ENCODE peak calls at places on chromosomes 7 and 10, in seven cellular contexts. E is psoas muscle, M is AG04450, H is neural progenitor cell, Z is cardiac fibroblast, V is ascending aorta, J is foreskin fibroblast. Q is an unnamed sample.

GRCh38 chr7:71504697-71505441 is 372.9 kb downstream of the GALNT17 start:
- DNase-seq in M (no peak), H (peak), J (no peak), Z (no peak), V (no peak), E (no peak), Q (no peak)

GRCh38 chr10:79055100-79055782 is 13.5 kb upstream of the ZMIZ1 start:
- DNase-seq in Z (no peak), J (no peak), V (no peak), H (no peak), M (no peak), E (no peak), Q (no peak)

GRCh38 chr10:110994406-110994805 is 75.0 kb downstream of the SHOC2 start:
- DNase-seq in M (no peak), V (no peak), E (no peak), Z (no peak), J (no peak), H (no peak), Q (no peak)

GRCh38 chr10:132345345-132345744 is 13.4 kb downstream of the LRRC27 start:
- DNase-seq in Z (no peak), E (no peak), H (no peak), J (no peak), V (no peak), M (no peak), Q (no peak)

GRCh38 chr10:8183241-8183704 is 128.8 kb downstream of the GATA3 start:
- DNase-seq in E (no peak), V (no peak), J (no peak), M (no peak), H (no peak), Z (peak), Q (peak)

GRCh38 chr7:10429516-10429915 is 544.2 kb upstream of the PHF14 start:
- DNase-seq in Z (no peak), E (no peak), V (no peak), J (no peak), M (no peak), H (peak), Q (no peak)

GRCh38 chr10:98609265-98609664 is 162.5 kb upstream of the HPS1 start:
- DNase-seq in H (no peak), V (no peak), Z (no peak), J (no peak), E (no peak), M (no peak), Q (no peak)

GRCh38 chr7:1855396-1856160 is 185.5 kb downstream of the ELFN1 start:
- DNase-seq in Z (no peak), E (peak), J (peak), H (peak), M (no peak), V (no peak), Q (no peak)

GRCh38 chr10:44834131-44834530 is 77.0 kb upstream of the TMEM72 start:
- DNase-seq in E (no peak), M (no peak), Z (no peak), J (no peak), H (no peak), V (no peak), Q (no peak)

GRCh38 chr7:49486974-49487919 is 286.2 kb upstream of the VWC2 start:
- DNase-seq in M (no peak), E (no peak), V (no peak), H (no peak), J (no peak), Z (no peak), Q (no peak)

DNA sequence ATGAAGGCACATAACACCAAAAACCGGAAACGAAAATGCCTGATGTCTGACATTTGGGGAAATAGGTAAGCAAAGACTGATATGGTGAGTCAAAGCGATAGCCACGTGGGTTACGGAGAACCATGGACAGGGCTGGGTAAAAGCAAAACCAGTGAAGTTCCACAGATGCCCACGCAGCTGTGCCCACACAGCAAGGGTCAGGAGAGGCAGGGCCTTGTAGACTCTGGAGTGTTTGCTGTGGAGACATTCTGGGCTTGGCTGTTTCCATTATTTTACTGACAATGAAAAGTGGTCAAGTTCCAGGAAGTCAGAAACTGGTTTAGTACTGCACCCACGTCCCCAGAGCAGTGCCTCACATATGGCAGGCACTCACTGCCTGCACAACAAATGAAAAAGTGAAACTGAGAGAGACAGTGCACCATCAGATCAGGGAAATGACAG is 148.7 kb downstream of the ZMYND11 start:
- DNase-seq in M (no peak), E (no peak), V (no peak), Z (no peak), H (no peak), J (no peak), Q (no peak)
- H3K4me3 ChIP-seq in M (no peak), E (no peak), V (no peak), Z (no peak), H (no peak), J (no peak), Q (no peak)

GRCh38 chr7:93861325-93861949 is 29.1 kb downstream of the TFPI2 start:
- DNase-seq in V (no peak), E (no peak), M (no peak), H (no peak), J (no peak), Z (no peak), Q (no peak)
- TF ChIP-seq CTCF in V (peak), E (peak), M (peak), H (peak), J (no peak), Z (peak), Q (peak)

DNA sequence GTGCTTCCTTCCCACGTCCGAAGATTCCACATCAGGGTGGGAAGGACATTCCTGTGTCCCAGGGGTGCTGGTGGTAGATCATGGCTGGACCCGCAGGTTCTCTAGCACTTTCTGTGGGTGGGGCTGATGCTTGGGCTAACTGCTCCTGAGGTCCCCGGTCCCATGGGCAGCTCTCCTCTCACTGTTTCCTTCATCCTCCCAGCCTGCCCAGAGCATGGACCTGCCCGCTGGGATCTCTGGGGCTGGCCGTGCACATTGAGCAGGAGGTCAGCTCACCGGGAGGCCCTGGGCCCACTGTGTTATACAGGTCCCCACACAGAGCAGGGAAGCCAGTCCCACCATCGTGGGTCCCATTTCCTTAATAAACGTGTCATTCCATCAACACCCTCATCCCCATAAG is 502.3 kb downstream of the TCERG1L start:
- DNase-seq in E (no peak), M (no peak), Z (no peak), V (no peak), H (no peak), J (no peak), Q (no peak)
- H3K4me3 ChIP-seq in E (no peak), M (no peak), Z (no peak), V (no peak), H (no peak), J (no peak), Q (no peak)

DNA sequence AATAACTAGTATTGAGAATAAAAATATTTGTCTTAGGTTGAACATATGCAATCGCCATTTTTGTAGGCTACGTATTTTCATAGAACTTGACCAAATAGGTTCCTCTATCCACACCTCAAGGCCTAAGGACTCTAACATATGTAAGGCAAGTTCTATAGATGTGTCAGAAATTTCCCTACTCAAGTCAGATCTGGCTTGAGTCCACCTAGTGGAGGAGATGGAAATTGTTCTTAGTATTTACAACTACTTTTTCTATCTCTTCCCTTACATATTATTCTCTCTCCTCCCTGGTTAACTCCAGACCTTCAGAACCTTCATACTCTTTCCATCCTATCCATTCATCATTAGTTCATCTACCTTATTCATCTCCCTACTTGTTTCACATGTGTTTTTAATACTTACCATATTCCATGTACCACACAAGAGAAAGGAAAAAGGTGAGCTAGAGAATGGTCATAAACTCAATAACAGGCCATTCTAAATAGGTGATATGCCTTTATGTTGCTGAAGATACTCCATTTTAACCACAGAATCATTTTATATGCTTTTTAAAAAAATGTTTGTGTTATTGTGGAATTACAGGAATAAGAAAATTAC is 174.5 kb upstream of the HDAC9 start:
- DNase-seq in J (peak), M (no peak), V (no peak), Z (peak), E (no peak), H (peak), Q (peak)
- TF ChIP-seq CTCF in J (peak), M (peak), V (peak), Z (peak), E (peak), H (peak), Q (peak)

GRCh38 chr10:62084434-62084833 is 182.9 kb downstream of the ARID5B start:
- DNase-seq in E (no peak), H (no peak), Z (peak), J (peak), V (no peak), M (no peak), Q (no peak)
- H3K4me3 ChIP-seq in E (no peak), H (no peak), Z (no peak), J (no peak), V (no peak), M (no peak), Q (no peak)

GRCh38 chr7:6111041-6111440 is 79.9 kb downstream of the ANKRD61 start:
- DNase-seq in M (no peak), H (no peak), E (no peak), V (no peak), J (no peak), Z (no peak), Q (no peak)

GRCh38 chr7:6107924-6108323 is 76.7 kb downstream of the ANKRD61 start:
- DNase-seq in E (no peak), M (no peak), H (no peak), V (no peak), J (no peak), Z (no peak), Q (no peak)

DNA sequence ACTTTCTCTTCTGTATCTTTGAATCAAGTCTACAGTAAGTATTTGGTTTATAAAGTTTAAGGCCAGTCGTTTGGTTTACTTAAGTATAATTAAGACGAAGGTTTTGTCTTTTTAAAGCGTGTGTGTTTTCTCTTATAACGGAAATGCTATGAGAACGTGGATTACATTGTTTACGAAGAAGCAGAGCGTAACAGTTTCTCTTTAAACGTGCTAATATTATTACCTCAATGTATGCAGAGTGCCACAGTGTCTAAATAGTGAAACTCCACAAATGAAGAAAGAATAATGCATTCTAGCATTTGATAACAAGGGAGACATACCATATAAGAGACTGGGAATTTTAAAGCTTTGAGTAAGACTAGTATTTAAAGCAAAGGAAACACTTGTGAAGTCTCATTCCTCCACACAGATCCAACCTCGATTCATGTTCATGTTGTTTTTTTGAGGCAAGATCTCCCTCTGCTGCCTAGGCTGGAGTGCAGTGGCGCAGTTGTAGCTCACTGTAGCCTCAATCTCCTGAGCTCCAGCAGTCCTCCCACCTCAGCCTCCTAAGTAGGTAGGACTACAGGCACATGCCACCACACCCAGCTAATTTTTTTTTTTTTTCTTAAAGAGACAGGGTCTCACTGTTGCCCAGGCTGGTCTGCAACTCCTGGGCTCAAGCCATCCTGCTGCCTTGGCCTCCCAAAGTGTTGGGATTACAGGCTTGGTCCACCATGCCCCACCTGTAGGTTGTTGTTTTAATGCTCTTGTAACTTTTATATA is 75.1 kb downstream of the ANKRD61 start:
- DNase-seq in M (no peak), V (no peak), H (peak), J (peak), E (no peak), Z (peak), Q (peak)
- TF ChIP-seq CTCF in M (peak), V (no peak), H (no peak), J (no peak), E (peak), Z (peak), Q (peak)

DNA sequence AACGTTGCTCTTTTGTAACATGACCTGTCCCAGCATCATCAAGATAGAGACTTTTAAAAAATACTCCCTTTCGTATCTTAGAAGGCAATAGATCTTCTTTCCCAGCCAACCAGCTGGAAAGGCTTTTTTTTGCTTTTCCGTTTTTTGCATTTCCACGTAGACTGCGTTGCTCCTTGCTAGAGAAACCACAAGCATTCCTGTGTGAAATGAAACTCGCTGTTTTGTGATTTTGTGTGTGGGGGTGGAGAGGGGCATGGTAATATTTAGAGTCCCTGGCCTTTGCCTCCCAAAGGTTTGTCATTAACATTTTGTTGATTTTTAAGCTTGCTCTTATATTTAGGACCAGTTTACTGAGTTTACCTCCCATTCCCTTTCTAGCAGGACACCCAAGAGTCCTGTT is 243.5 kb downstream of the BICC1 start:
- DNase-seq in M (peak), Z (peak), E (no peak), J (peak), V (no peak), H (no peak), Q (peak)
- H3K4me3 ChIP-seq in M (peak), Z (no peak), E (peak), J (peak), V (peak), H (no peak), Q (peak)

DNA sequence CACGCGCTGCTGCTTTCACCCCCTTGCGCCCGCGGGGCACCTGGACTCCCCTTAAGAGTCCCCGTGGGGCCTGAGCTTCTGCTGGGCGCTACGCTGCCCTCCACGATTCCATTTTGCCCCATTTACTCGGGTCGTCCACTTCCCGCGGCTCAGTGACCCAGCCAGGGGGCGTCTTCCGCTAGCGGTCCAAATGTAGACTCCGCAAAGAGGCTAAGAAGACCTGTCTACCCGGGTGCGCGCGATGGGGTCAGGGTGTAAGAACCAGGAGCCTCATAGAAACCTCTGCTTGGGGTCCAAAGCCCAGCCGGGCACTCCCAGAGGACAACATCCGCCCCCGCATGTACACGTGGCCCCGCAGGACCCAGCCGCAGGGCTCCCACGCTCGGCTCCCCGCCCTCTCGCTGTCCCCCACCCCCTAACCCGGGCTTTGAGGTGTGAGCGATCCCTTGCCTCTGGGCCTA is 5.2 kb upstream of the HMX2 start:
- DNase-seq in V (no peak), Z (no peak), H (peak), M (no peak), E (no peak), J (no peak), Q (no peak)
- TF ChIP-seq CTCF in V (no peak), Z (no peak), H (peak), M (no peak), E (no peak), J (no peak), Q (no peak)

GRCh38 chr10:118595064-118595420 is 406 bp downstream of the PRLHR start:
- DNase-seq in V (no peak), H (no peak), E (no peak), J (no peak), Z (no peak), M (no peak), Q (no peak)

GRCh38 chr10:118592675-118593330 is 2.6 kb downstream of the PRLHR start:
- DNase-seq in V (no peak), J (no peak), Z (no peak), M (no peak), H (no peak), E (no peak), Q (no peak)

GRCh38 chr10:118594392-118595063 is 920 bp downstream of the PRLHR start:
- DNase-seq in Z (peak), M (no peak), E (peak), V (no peak), H (peak), J (peak), Q (peak)

GRCh38 chr10:118596426-118597124 is 1.1 kb upstream of the PRLHR start:
- DNase-seq in J (no peak), M (no peak), E (no peak), Z (no peak), V (no peak), H (peak), Q (no peak)

GRCh38 chr10:118595598-118596425 is at the start of gene PRLHR:
- DNase-seq in H (peak), V (no peak), E (no peak), M (no peak), J (peak), Z (peak), Q (peak)
- H3K4me3 ChIP-seq in H (peak), V (no peak), E (no peak), M (no peak), J (no peak), Z (no peak), Q (no peak)

GRCh38 chr7:149837620-149838223 is 453 bp upstream of the ZNF862 start:
- DNase-seq in J (no peak), H (no peak), V (no peak), Z (no peak), E (no peak), M (no peak), Q (no peak)

GRCh38 chr7:149836434-149836833 is 1.7 kb upstream of the ZNF862 start:
- DNase-seq in J (no peak), H (no peak), M (no peak), Z (no peak), E (no peak), V (no peak), Q (no peak)

GRCh38 chr7:149839933-149840332 is 1.8 kb downstream of the ZNF862 start:
- DNase-seq in Z (no peak), H (no peak), M (no peak), E (no peak), V (no peak), J (no peak), Q (no peak)

GRCh38 chr7:149838224-149838991 is at the start of gene ZNF862:
- DNase-seq in M (peak), E (peak), Z (peak), V (peak), H (peak), J (peak), Q (peak)

GRCh38 chr7:149838992-149839408 is 825 bp downstream of the ZNF862 start:
- DNase-seq in Z (peak), J (peak), M (no peak), E (no peak), V (no peak), H (peak), Q (no peak)
- TF ChIP-seq CTCF in Z (no peak), J (no peak), M (peak), E (no peak), V (no peak), H (no peak), Q (no peak)